ENCODE peak calls at places on chromosomes 13 and 19, in eight cellular contexts. F, K, E, J, Q, R, B and D are unnamed samples.

GRCh38 chr13:114013952-114014629 is 40.2 kb upstream of the C13orf46 start:
- DNase-seq in R (no peak), K (no peak), F (no peak), Q (no peak), E (no peak), B (no peak), J (no peak), D (no peak)

GRCh38 chr13:108060111-108060510 is 155.2 kb downstream of the LIG4 start:
- DNase-seq in F (no peak), R (no peak), Q (no peak), B (no peak), E (no peak), J (no peak), K (peak; percentile 33), D (no peak)

GRCh38 chr13:57799624-57800023 is 168.1 kb downstream of the PCDH17 start:
- DNase-seq in F (no peak), E (no peak), B (no peak), J (no peak), Q (no peak), R (no peak), K (no peak), D (no peak)

GRCh38 chr13:106529415-106530208 is 5.8 kb downstream of the EFNB2 start:
- DNase-seq in E (no peak), J (no peak), Q (no peak), F (no peak), K (no peak), R (no peak), B (no peak), D (no peak)

GRCh38 chr13:51643114-51643881 is 59.0 kb downstream of the WDFY2 start:
- DNase-seq in F (no peak), R (no peak), K (no peak), B (peak; percentile 36), Q (no peak), J (peak; percentile 91), E (no peak), D (no peak)

GRCh38 chr13:103371271-103371670 is 305.1 kb upstream of the SLC10A2 start:
- DNase-seq in F (no peak), J (no peak), E (no peak), Q (no peak), B (no peak), R (no peak), K (no peak), D (no peak)

GRCh38 chr19:18768997-18769891 is 21.9 kb downstream of the COMP start:
- DNase-seq in J (no peak), E (no peak), K (no peak), F (peak; percentile 67), B (no peak), R (no peak), Q (no peak), D (no peak)

GRCh38 chr19:5173993-5174392 is 166.6 kb downstream of the PTPRS start:
- DNase-seq in J (no peak), B (no peak), Q (no peak), K (no peak), F (no peak), E (no peak), R (no peak), D (no peak)

GRCh38 chr13:113162783-113163685 is 4.6 kb downstream of the PROZ start:
- DNase-seq in J (no peak), R (no peak), F (no peak), Q (no peak), K (no peak), E (no peak), B (no peak), D (no peak)

GRCh38 chr19:17681505-17682125 is 6.5 kb downstream of the UNC13A start:
- DNase-seq in K (no peak), R (peak; percentile 67), F (no peak), Q (no peak), J (peak; percentile 56), B (peak; percentile 71), E (no peak), D (no peak)

GRCh38 chr13:21749410-21749809 is 78.5 kb downstream of the FGF9 start:
- DNase-seq in F (no peak), B (no peak), Q (no peak), E (no peak), K (no peak), J (peak; percentile 94), R (no peak), D (no peak)

GRCh38 chr19:5992756-5993155 is 14.8 kb upstream of the RANBP3 start:
- DNase-seq in Q (no peak), E (no peak), F (no peak), R (no peak), K (no peak), B (no peak), J (no peak), D (no peak)

GRCh38 chr19:38977445-38978314 is 2.1 kb upstream of the FBXO17 start:
- DNase-seq in R (no peak), E (no peak), Q (no peak), F (no peak), J (peak; percentile 50), K (no peak), B (no peak), D (no peak)

GRCh38 chr13:35164324-35164932 is 222.4 kb downstream of the NBEA start:
- DNase-seq in F (no peak), R (no peak), J (peak; percentile 27), E (no peak), B (peak; percentile 44), Q (no peak), K (no peak), D (peak; percentile 52)

GRCh38 chr13:76148926-76149325 is 512.8 kb downstream of the LMO7 start:
- DNase-seq in R (no peak), K (no peak), Q (no peak), B (no peak), F (no peak), J (peak; percentile 93), E (no peak), D (no peak)

GRCh38 chr13:20567881-20568528 is 1.0 kb downstream of the IFT88 start:
- DNase-seq in E (no peak), B (peak; percentile 28), F (no peak), Q (no peak), J (no peak), K (no peak), R (peak; percentile 28), D (no peak)

GRCh38 chr19:50657672-50658437 is 8.6 kb downstream of the C19orf81 start:
- DNase-seq in Q (peak; percentile 39), J (peak; percentile 98), E (peak; percentile 79), F (peak; percentile 78), B (peak; percentile 99), R (peak; percentile 85), K (peak; percentile 98), D (peak; percentile 93)
- TF ChIP-seq POLR2A in Q (no peak), J (peak; percentile 23), E (no peak), F (no peak), B (peak; percentile 63), R (no peak), K (peak; percentile 61), D (peak; percentile 33)

GRCh38 chr13:28492527-28493367 is 2.2 kb downstream of the FLT1 start:
- DNase-seq in E (no peak), Q (no peak), B (peak; percentile 46), F (no peak), K (no peak), J (no peak), R (no peak), D (no peak)

GRCh38 chr13:28495586-28496564 is 947 bp upstream of the FLT1 start:
- DNase-seq in E (no peak), B (peak; percentile 71), F (no peak), J (no peak), Q (no peak), K (no peak), R (no peak), D (no peak)

GRCh38 chr13:28494537-28494860 is 429 bp downstream of the FLT1 start:
- DNase-seq in R (no peak), F (no peak), E (no peak), K (no peak), Q (no peak), J (no peak), B (peak; percentile 31), D (no peak)

GRCh38 chr13:28493740-28494536 is 990 bp downstream of the FLT1 start:
- DNase-seq in E (no peak), R (no peak), J (no peak), B (no peak), K (no peak), F (no peak), Q (no peak), D (no peak)

DNA sequence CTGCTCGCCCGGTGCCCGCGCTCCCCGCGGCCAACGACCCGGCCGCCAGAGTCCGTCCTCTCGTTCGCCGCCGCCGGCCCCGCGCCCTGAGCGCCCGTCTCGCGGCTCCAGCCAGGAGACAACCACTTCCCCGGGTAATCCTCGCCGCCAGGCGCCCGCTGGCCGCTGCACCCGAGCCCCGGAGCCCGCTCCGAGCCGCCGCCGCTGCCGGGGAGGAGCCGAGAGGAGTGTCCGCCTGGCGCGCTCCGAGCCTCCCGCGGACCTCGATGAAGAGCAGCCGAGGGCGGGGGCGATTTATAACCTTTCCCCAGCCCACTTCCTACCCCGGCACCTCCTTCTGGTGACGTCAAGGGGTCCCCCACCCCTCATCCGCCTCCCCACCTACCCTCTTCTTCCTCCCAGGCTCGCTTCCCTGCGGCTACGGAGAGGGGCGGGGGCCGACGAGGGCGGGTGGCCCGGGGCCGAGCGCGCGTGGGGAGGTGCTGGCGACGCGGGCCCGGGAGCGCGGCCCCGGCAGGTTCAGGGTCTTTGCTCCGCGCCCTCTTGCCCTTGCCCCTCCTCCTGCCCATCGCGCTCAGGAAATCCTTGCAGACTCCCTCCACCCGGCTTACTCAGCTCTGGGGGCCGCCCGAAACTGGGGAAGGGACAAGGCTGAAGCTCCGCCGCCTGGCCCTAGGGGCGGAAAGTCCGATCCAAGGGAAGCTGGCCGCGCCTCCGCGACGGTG is at the start of gene FLT1:
- DNase-seq in E (peak; percentile 63), K (peak; percentile 39), Q (no peak), J (peak; percentile 38), R (peak; percentile 34), F (no peak), B (peak; percentile 72), D (no peak)
- TF ChIP-seq POLR2A in E (peak; percentile 59), K (no peak), Q (peak; percentile 46), J (peak; percentile 64), R (no peak), F (no peak), B (no peak), D (no peak)

DNA sequence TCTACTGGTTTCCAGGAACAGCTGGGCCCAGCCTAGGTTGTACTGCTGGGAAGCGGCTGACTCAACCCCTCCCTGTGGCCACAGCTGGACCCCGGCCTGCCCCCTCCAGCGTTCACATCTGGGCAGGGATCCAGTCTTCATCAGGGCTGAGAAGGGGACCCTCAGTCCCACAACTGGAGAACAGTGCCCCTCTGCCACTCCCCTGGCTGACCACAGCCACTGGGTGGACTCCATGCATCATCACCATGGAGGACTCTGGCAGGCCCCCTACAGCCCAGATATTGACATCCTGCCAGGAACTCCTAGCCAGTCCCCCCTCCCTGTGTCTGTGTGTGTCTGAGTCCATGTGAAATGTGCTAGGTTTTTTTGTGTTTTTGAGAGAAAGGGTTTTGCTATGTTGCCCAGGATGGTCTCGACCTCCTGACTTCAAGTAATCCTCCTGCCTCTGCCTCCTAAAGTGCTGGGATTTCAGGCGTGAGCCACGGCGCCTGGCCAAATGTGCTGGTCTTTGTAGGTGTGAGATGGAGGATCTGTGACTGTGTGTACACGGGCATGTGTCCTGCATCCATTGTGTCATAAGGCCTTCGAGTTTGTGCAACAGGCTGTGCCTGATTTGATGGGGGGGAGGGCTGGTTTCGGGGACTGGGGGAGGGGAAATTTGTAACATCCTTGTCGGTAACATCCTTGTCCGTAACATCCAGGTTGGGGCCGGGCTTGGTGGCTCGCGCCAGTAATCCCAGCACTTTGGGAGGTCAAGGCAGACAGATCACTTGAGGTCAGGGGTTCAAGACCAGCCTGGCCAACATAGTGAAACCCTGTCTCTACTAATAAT is 4.0 kb upstream of the HOOK2 start:
- DNase-seq in E (peak; percentile 69), R (peak; percentile 85), J (peak; percentile 77), F (no peak), K (no peak), B (peak; percentile 51), Q (no peak), D (peak; percentile 62)
- TF ChIP-seq POLR2A in E (peak; percentile 9), R (peak; percentile 11), J (peak; percentile 62), F (no peak), K (no peak), B (no peak), Q (peak; percentile 34), D (no peak)

GRCh38 chr19:12550951-12551832 is at the start of gene ZNF564:
- DNase-seq in R (peak; percentile 92), F (peak; percentile 93), J (peak; percentile 98), Q (peak; percentile 96), K (peak; percentile 97), E (peak; percentile 96), B (peak; percentile 100), D (peak; percentile 96)
- TF ChIP-seq POLR2A in R (peak; percentile 37), F (no peak), J (no peak), Q (peak; percentile 76), K (peak; percentile 69), E (peak; percentile 42), B (peak; percentile 89), D (peak; percentile 87)